ENCODE peak calls at places on chromosomes 11 and 22, in seven cellular contexts. One of them, this sample, is unnamed.

GRCh38 chr22:21446827-21447690 is 20.1 kb upstream of the TMEM191C start:
- DNase-seq in neural progenitor cell: no peak
- DNase-seq in MM.1S: no peak
- DNase-seq in GM23338: no peak
- DNase-seq in PC-3: no peak
- DNase-seq in GM23248: no peak
- DNase-seq in HCT116: no peak
- DNase-seq in this sample: no peak

GRCh38 chr11:8321876-8322275 is 58.2 kb upstream of the LMO1 start:
- DNase-seq in neural progenitor cell: no peak
- DNase-seq in MM.1S: no peak
- DNase-seq in GM23338: no peak
- DNase-seq in PC-3: no peak
- DNase-seq in GM23248: no peak
- DNase-seq in HCT116: no peak
- DNase-seq in this sample: no peak

GRCh38 chr11:117176186-117176585 is 2.4 kb upstream of the SIDT2 start:
- DNase-seq in neural progenitor cell: no peak
- DNase-seq in MM.1S: no peak
- DNase-seq in GM23338: no peak
- DNase-seq in PC-3: no peak
- DNase-seq in GM23248: no peak
- DNase-seq in HCT116: no peak
- DNase-seq in this sample: no peak

GRCh38 chr11:75474878-75475766 is 42.1 kb upstream of the KLHL35 start:
- DNase-seq in neural progenitor cell: peak
- DNase-seq in MM.1S: no peak
- DNase-seq in GM23338: peak
- DNase-seq in PC-3: no peak
- DNase-seq in GM23248: peak
- DNase-seq in HCT116: no peak
- DNase-seq in this sample: peak

GRCh38 chr11:71322861-71323582 is 70.6 kb upstream of the SHANK2 start:
- DNase-seq in neural progenitor cell: no peak
- DNase-seq in MM.1S: no peak
- DNase-seq in GM23338: no peak
- DNase-seq in PC-3: no peak
- DNase-seq in GM23248: no peak
- DNase-seq in HCT116: no peak
- DNase-seq in this sample: no peak

GRCh38 chr11:128207861-128208321 is 379.5 kb downstream of the ETS1 start:
- DNase-seq in neural progenitor cell: no peak
- DNase-seq in MM.1S: no peak
- DNase-seq in GM23338: no peak
- DNase-seq in PC-3: peak
- DNase-seq in GM23248: peak
- DNase-seq in HCT116: peak
- DNase-seq in this sample: peak

GRCh38 chr11:116314012-116314411 is 458.8 kb downstream of the BUD13 start:
- DNase-seq in neural progenitor cell: no peak
- DNase-seq in MM.1S: no peak
- DNase-seq in GM23338: no peak
- DNase-seq in PC-3: no peak
- DNase-seq in GM23248: no peak
- DNase-seq in HCT116: no peak
- DNase-seq in this sample: no peak

GRCh38 chr11:43738600-43739409 is 58.3 kb downstream of the HSD17B12 start:
- DNase-seq in neural progenitor cell: peak
- DNase-seq in MM.1S: peak
- DNase-seq in GM23338: peak
- DNase-seq in PC-3: peak
- DNase-seq in GM23248: peak
- DNase-seq in HCT116: peak
- DNase-seq in this sample: peak

GRCh38 chr11:1049431-1049891 is 12.9 kb upstream of the MUC6 start:
- DNase-seq in neural progenitor cell: no peak
- DNase-seq in MM.1S: no peak
- DNase-seq in GM23338: no peak
- DNase-seq in PC-3: no peak
- DNase-seq in GM23248: no peak
- DNase-seq in HCT116: no peak
- DNase-seq in this sample: no peak

GRCh38 chr22:36816635-36817428 is at the start of gene PVALB:
- DNase-seq in neural progenitor cell: peak
- DNase-seq in MM.1S: peak
- DNase-seq in GM23338: peak
- DNase-seq in PC-3: peak
- DNase-seq in GM23248: peak
- DNase-seq in HCT116: no peak
- DNase-seq in this sample: peak
- TF ChIP-seq EZH2 in neural progenitor cell: peak
- TF ChIP-seq EZH2 in MM.1S: no peak
- TF ChIP-seq EZH2 in GM23338: peak
- TF ChIP-seq EZH2 in PC-3: peak
- TF ChIP-seq EZH2 in GM23248: peak
- TF ChIP-seq EZH2 in HCT116: no peak
- TF ChIP-seq EZH2 in this sample: peak

GRCh38 chr11:38687008-38687407 is 2089.0 kb upstream of the RAG2 start:
- DNase-seq in neural progenitor cell: no peak
- DNase-seq in MM.1S: no peak
- DNase-seq in GM23338: no peak
- DNase-seq in PC-3: no peak
- DNase-seq in GM23248: no peak
- DNase-seq in HCT116: no peak
- DNase-seq in this sample: no peak
- H2AFZ ChIP-seq in neural progenitor cell: no peak
- H2AFZ ChIP-seq in MM.1S: no peak
- H2AFZ ChIP-seq in GM23338: no peak
- H2AFZ ChIP-seq in PC-3: no peak
- H2AFZ ChIP-seq in GM23248: no peak
- H2AFZ ChIP-seq in HCT116: no peak
- H2AFZ ChIP-seq in this sample: no peak

GRCh38 chr22:37918149-37918548 is 12.1 kb downstream of the MICALL1 start:
- DNase-seq in neural progenitor cell: no peak
- DNase-seq in MM.1S: no peak
- DNase-seq in GM23338: no peak
- DNase-seq in PC-3: no peak
- DNase-seq in GM23248: no peak
- DNase-seq in HCT116: no peak
- DNase-seq in this sample: no peak

GRCh38 chr22:37920131-37920530 is 14.0 kb downstream of the MICALL1 start:
- DNase-seq in neural progenitor cell: no peak
- DNase-seq in MM.1S: no peak
- DNase-seq in GM23338: no peak
- DNase-seq in PC-3: no peak
- DNase-seq in GM23248: no peak
- DNase-seq in HCT116: no peak
- DNase-seq in this sample: no peak

GRCh38 chr22:37923927-37924326 is 17.8 kb downstream of the MICALL1 start:
- DNase-seq in neural progenitor cell: no peak
- DNase-seq in MM.1S: no peak
- DNase-seq in GM23338: no peak
- DNase-seq in PC-3: no peak
- DNase-seq in GM23248: no peak
- DNase-seq in HCT116: no peak
- DNase-seq in this sample: no peak

GRCh38 chr22:37922177-37922576 is 16.1 kb downstream of the MICALL1 start:
- DNase-seq in neural progenitor cell: no peak
- DNase-seq in MM.1S: no peak
- DNase-seq in GM23338: no peak
- DNase-seq in PC-3: no peak
- DNase-seq in GM23248: no peak
- DNase-seq in HCT116: no peak
- DNase-seq in this sample: no peak

GRCh38 chr22:37918580-37919274 is 12.6 kb downstream of the MICALL1 start:
- DNase-seq in neural progenitor cell: no peak
- DNase-seq in MM.1S: no peak
- DNase-seq in GM23338: no peak
- DNase-seq in PC-3: no peak
- DNase-seq in GM23248: no peak
- DNase-seq in HCT116: no peak
- DNase-seq in this sample: no peak
- TF ChIP-seq EZH2phosphoT487 in neural progenitor cell: no peak
- TF ChIP-seq EZH2phosphoT487 in MM.1S: no peak
- TF ChIP-seq EZH2phosphoT487 in GM23338: no peak
- TF ChIP-seq EZH2phosphoT487 in PC-3: no peak
- TF ChIP-seq EZH2phosphoT487 in GM23248: no peak
- TF ChIP-seq EZH2phosphoT487 in HCT116: no peak
- TF ChIP-seq EZH2phosphoT487 in this sample: no peak

GRCh38 chr11:19242184-19242932 is 1.6 kb upstream of the E2F8 start:
- DNase-seq in neural progenitor cell: peak
- DNase-seq in MM.1S: no peak
- DNase-seq in GM23338: peak
- DNase-seq in PC-3: no peak
- DNase-seq in GM23248: peak
- DNase-seq in HCT116: no peak
- DNase-seq in this sample: peak
- TF ChIP-seq EZH2 in neural progenitor cell: peak
- TF ChIP-seq EZH2 in MM.1S: no peak
- TF ChIP-seq EZH2 in GM23338: peak
- TF ChIP-seq EZH2 in PC-3: no peak
- TF ChIP-seq EZH2 in GM23248: peak
- TF ChIP-seq EZH2 in HCT116: no peak
- TF ChIP-seq EZH2 in this sample: no peak

GRCh38 chr11:3186166-3186953 is 21.2 kb upstream of the OSBPL5 start:
- DNase-seq in neural progenitor cell: no peak
- DNase-seq in MM.1S: no peak
- DNase-seq in GM23338: no peak
- DNase-seq in PC-3: no peak
- DNase-seq in GM23248: no peak
- DNase-seq in HCT116: no peak
- DNase-seq in this sample: no peak
- H2AFZ ChIP-seq in neural progenitor cell: no peak
- H2AFZ ChIP-seq in MM.1S: no peak
- H2AFZ ChIP-seq in GM23338: no peak
- H2AFZ ChIP-seq in PC-3: no peak
- H2AFZ ChIP-seq in GM23248: no peak
- H2AFZ ChIP-seq in HCT116: no peak
- H2AFZ ChIP-seq in this sample: no peak

This sample was measured in hepatocyte.